ENCODE peak calls at places on chromosome 11, in six cellular contexts. Z is ELF-1, I is NCI-H345, N is NCI-H82, S is EL, J is HEK293T. V is an unnamed sample.
A peak's percentile ranks its signal among the peaks of the same experiment; 100 is the strongest.

GRCh38 chr11:3127706-3128355 is 37.3 kb downstream of the OSBPL5 start:
- DNase-seq in N (no peak), Z (no peak), J (no peak), S (no peak), I (no peak), V (no peak)

GRCh38 chr11:81444306-81444705 is 1289.4 kb downstream of the FAM181B start:
- DNase-seq in Z (no peak), I (no peak), S (no peak), J (no peak), N (no peak), V (no peak)

GRCh38 chr11:81674211-81674610 is 1059.5 kb downstream of the FAM181B start:
- DNase-seq in J (no peak), S (no peak), N (no peak), Z (no peak), I (no peak), V (no peak)

GRCh38 chr11:14673824-14674432 is 30.3 kb downstream of the PDE3B start:
- DNase-seq in J (no peak), Z (no peak), I (no peak), S (no peak), N (no peak), V (no peak)

GRCh38 chr11:108873305-108873704 is 208.4 kb downstream of the DDX10 start:
- DNase-seq in J (no peak), S (peak; percentile 49), Z (no peak), I (no peak), N (no peak), V (no peak)

GRCh38 chr11:43942651-43943356 is 367 bp downstream of the C11orf96 start:
- DNase-seq in Z (peak; percentile 62), N (peak; percentile 38), S (peak; percentile 30), J (peak; percentile 45), I (peak; percentile 27), V (no peak)

GRCh38 chr11:61294717-61295595 is at the start of gene VWCE:
- DNase-seq in J (no peak), Z (peak; percentile 70), N (peak; percentile 80), S (peak; percentile 61), I (peak; percentile 75), V (no peak)

GRCh38 chr11:34641456-34641855 is 20.6 kb downstream of the EHF start:
- DNase-seq in Z (no peak), I (no peak), N (no peak), J (no peak), S (no peak), V (no peak)

GRCh38 chr11:12397953-12398352 is 20.6 kb downstream of the PARVA start:
- DNase-seq in Z (peak; percentile 82), N (no peak), S (peak; percentile 98), I (no peak), J (no peak), V (no peak)

GRCh38 chr11:88644724-88645123 is 307.2 kb upstream of the CTSC start:
- DNase-seq in N (no peak), I (no peak), S (no peak), Z (no peak), J (no peak), V (no peak)

GRCh38 chr11:6353367-6353987 is 33.2 kb upstream of the CAVIN3 start:
- DNase-seq in N (peak; percentile 72), I (peak; percentile 82), S (peak; percentile 50), Z (peak; percentile 92), J (peak; percentile 68), V (no peak)